ENCODE peak calls at places on chromosomes 11 and 22, in six cellular contexts. C is sigmoid colon, X is neural crest cell, N is GM10248, W is adrenal gland, G is IMR-90. U is an unnamed sample.

GRCh38 chr11:516400-516799 is 9.4 kb upstream of the RNH1 start:
- DNase-seq in N (no peak), W (no peak), X (no peak), C (no peak), G (no peak), U (no peak)

GRCh38 chr11:130213979-130214281 is 54.3 kb downstream of the ST14 start:
- DNase-seq in N (no peak), G (no peak), W (no peak), C (no peak), X (no peak), U (no peak)

GRCh38 chr11:130606781-130607511 is 158.5 kb downstream of the ADAMTS15 start:
- DNase-seq in X (no peak), G (peak; percentile 31), N (no peak), W (no peak), C (peak; percentile 75), U (no peak)

GRCh38 chr11:10382518-10382917 is 72.5 kb upstream of the AMPD3 start:
- DNase-seq in G (no peak), W (no peak), N (no peak), C (no peak), X (no peak), U (no peak)

GRCh38 chr11:45155058-45155551 is 8.7 kb downstream of the PRDM11 start:
- DNase-seq in C (peak; percentile 69), G (peak; percentile 22), N (no peak), W (no peak), X (no peak), U (no peak)

GRCh38 chr11:4605057-4605456 is 3.0 kb downstream of the TRIM68 start:
- DNase-seq in C (no peak), X (no peak), N (no peak), G (no peak), W (no peak), U (no peak)

GRCh38 chr11:64104632-64105031 is 61.3 kb downstream of the MACROD1 start:
- DNase-seq in C (no peak), W (no peak), X (no peak), N (no peak), G (no peak), U (no peak)

GRCh38 chr11:3160252-3161031 is 4.7 kb downstream of the OSBPL5 start:
- DNase-seq in G (peak; percentile 92), C (peak; percentile 96), W (peak; percentile 92), N (no peak), X (peak; percentile 85), U (no peak)

GRCh38 chr11:40162901-40163300 is 1296.6 kb downstream of the LRRC4C start:
- DNase-seq in G (no peak), C (no peak), N (no peak), W (no peak), X (no peak), U (no peak)

GRCh38 chr11:109432105-109432504 is 10.1 kb downstream of the C11orf87 start:
- DNase-seq in X (no peak), G (peak; percentile 60), W (no peak), N (no peak), C (no peak), U (no peak)

GRCh38 chr11:16216831-16217230 is 139.5 kb downstream of the SOX6 start:
- DNase-seq in N (no peak), W (no peak), G (no peak), C (no peak), X (no peak), U (no peak)

GRCh38 chr22:30457964-30458363 is 13.9 kb downstream of the SEC14L3 start:
- DNase-seq in W (no peak), G (peak; percentile 38), X (no peak), C (no peak), N (no peak), U (no peak)

GRCh38 chr11:80096736-80097135 is 655.9 kb upstream of the TENM4 start:
- DNase-seq in W (peak; percentile 22), G (peak; percentile 87), N (no peak), C (no peak), X (no peak), U (no peak)

GRCh38 chr11:80285076-80285790 is 844.4 kb upstream of the TENM4 start:
- DNase-seq in C (no peak), W (no peak), X (no peak), N (no peak), G (peak; percentile 47), U (no peak)

GRCh38 chr11:2991477-2992233 is 474 bp downstream of the NAP1L4 start:
- DNase-seq in X (no peak), C (no peak), G (peak; percentile 20), N (peak; percentile 40), W (peak; percentile 58), U (no peak)

GRCh38 chr11:98589975-98590374 is 430.8 kb upstream of the CNTN5 start:
- DNase-seq in C (no peak), W (no peak), X (no peak), N (no peak), G (no peak), U (no peak)

DNA sequence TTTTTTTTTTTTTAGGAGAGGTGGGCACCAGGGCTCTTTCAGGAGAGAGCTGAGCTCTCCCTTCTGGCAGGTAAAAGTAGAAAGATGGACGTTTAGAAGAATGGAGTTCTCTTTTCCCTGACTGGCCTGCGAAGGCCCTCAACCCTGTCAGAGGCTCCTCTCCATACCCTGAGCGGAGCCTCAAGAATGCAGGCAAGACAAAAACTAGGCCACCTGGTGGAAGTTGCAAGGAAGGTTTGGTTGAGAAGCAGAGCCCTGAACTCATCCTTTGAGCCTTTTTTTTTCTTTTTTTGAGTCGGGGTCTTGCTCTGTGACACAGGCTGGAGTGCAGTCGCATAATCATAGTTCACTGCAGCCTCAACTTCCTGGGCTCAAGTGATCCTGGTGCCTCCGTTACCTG is 1.4 kb downstream of the OTOG start:
- DNase-seq in G (no peak), X (no peak), W (no peak), C (no peak), N (no peak), U (no peak)
- TF ChIP-seq CTCF in G (no peak), X (peak; percentile 41), W (no peak), C (no peak), N (no peak), U (no peak)

GRCh38 chr11:72607496-72607895 is 66.7 kb downstream of the PDE2A start:
- DNase-seq in N (no peak), X (no peak), W (peak; percentile 53), G (no peak), C (no peak), U (no peak)

GRCh38 chr11:72609451-72609850 is 64.8 kb downstream of the PDE2A start:
- DNase-seq in X (no peak), N (no peak), W (no peak), C (no peak), G (no peak), U (no peak)

GRCh38 chr11:72607101-72607468 is 67.1 kb downstream of the PDE2A start:
- DNase-seq in C (no peak), X (no peak), W (no peak), N (no peak), G (no peak), U (no peak)

GRCh38 chr11:72606362-72607100 is 67.7 kb downstream of the PDE2A start:
- DNase-seq in N (no peak), C (no peak), W (no peak), X (no peak), G (no peak), U (no peak)

DNA sequence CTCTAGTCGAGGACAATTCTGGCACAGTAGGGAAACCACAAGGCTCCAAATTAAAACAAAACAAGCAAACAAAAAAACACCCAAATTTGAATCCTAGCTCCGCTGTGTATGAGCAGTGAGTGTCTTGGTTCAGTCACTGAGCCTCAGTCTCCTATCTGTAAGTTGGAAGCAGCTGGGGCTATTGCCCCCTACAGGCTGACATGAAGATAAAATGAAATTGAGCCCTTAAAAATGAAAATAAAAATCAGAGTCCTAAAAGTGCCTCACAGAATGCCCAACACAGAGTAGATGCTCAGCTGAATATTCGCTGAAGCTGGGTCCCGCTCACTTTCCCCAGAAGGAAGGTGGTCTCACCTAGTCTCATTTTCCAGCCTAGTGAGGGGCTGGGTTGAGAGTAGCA is 65.2 kb downstream of the PDE2A start:
- DNase-seq in N (peak; percentile 45), G (peak; percentile 30), X (no peak), C (no peak), W (no peak), U (no peak)
- TF ChIP-seq CTCF in N (peak; percentile 42), G (peak; percentile 57), X (peak; percentile 62), C (no peak), W (peak; percentile 50), U (peak; percentile 51)

GRCh38 chr22:46997311-46997970 is 235.0 kb downstream of the TBC1D22A start:
- DNase-seq in C (peak; percentile 27), G (no peak), X (no peak), W (no peak), N (no peak), U (no peak)

GRCh38 chr22:46994983-46995382 is 232.5 kb downstream of the TBC1D22A start:
- DNase-seq in X (no peak), C (peak; percentile 39), N (no peak), W (no peak), G (no peak), U (no peak)

GRCh38 chr22:46995501-46996360 is 233.3 kb downstream of the TBC1D22A start:
- DNase-seq in N (no peak), W (no peak), X (no peak), G (no peak), C (peak; percentile 41), U (no peak)

GRCh38 chr22:46998346-46998745 is 235.9 kb downstream of the TBC1D22A start:
- DNase-seq in W (no peak), N (no peak), G (no peak), C (peak; percentile 30), X (no peak), U (no peak)

GRCh38 chr22:46996595-46997310 is 234.3 kb downstream of the TBC1D22A start:
- DNase-seq in G (no peak), N (no peak), C (peak; percentile 24), W (no peak), X (no peak), U (no peak)
- TF ChIP-seq CTCF in G (peak; percentile 9), N (no peak), C (no peak), W (no peak), X (no peak), U (peak; percentile 27)

DNA sequence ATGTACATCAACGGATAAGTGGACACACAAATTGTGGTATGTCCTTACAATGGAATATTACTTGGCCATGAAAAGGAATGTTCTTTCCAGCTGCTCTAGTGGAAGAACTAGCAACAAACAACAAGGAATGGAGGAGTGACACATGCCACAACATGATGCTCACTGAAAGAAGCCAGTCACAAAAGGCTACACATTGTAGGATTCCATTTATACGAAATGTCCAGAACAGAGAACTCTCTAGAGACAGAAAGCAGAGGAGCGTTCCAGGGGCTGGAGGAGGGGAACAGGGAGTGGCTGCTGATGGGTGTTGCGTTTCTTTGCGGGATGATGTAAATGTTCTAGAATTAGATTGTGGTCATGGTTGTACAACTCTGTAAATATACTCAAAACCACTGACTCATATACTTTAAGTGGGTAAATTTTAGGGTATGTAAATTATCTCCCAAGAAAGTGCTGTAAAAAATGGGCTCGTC is 32.4 kb upstream of the PDGFB start:
- DNase-seq in G (peak; percentile 92), N (no peak), C (no peak), X (no peak), W (no peak), U (no peak)
- TF ChIP-seq CTCF in G (no peak), N (no peak), C (no peak), X (no peak), W (no peak), U (no peak)